ENCODE peak calls at places on chromosomes 1 and 21, in ten cellular contexts. S, J, E, Q, U, P, G, Y, M and H are unnamed samples.
A peak's percentile ranks its signal among the peaks of the same experiment; 100 is the strongest.

GRCh38 chr21:35428041-35428400 is 378.9 kb upstream of the RUNX1 start:
- DNase-seq in E (no peak), P (peak; percentile 35), S (no peak), U (no peak), M (no peak), Y (no peak), G (peak; percentile 37), J (no peak), Q (no peak), H (no peak)

GRCh38 chr21:33948096-33948950 is 32.7 kb upstream of the ATP5PO start:
- DNase-seq in P (peak; percentile 30), U (no peak), Y (peak; percentile 50), S (peak; percentile 92), M (no peak), E (no peak), G (no peak), J (peak; percentile 93), Q (peak; percentile 90), H (peak; percentile 28)

GRCh38 chr21:43864806-43865470 is at the start of gene AGPAT3:
- DNase-seq in G (no peak), Q (peak; percentile 67), M (no peak), J (no peak), Y (peak; percentile 45), P (no peak), E (no peak), U (no peak), S (no peak), H (peak; percentile 44)

GRCh38 chr1:155250633-155251449 is 4.4 kb downstream of the ENTREP3 start:
- DNase-seq in Q (peak; percentile 99), E (peak; percentile 84), U (peak; percentile 95), M (peak; percentile 79), S (peak; percentile 96), G (no peak), Y (peak; percentile 95), P (peak; percentile 85), J (peak; percentile 99), H (peak; percentile 95)

GRCh38 chr1:181021811-181022434 is 747 bp downstream of the STX6 start:
- DNase-seq in J (peak; percentile 85), U (peak; percentile 69), E (peak; percentile 49), M (no peak), G (no peak), P (peak; percentile 73), S (peak; percentile 71), Y (peak; percentile 62), Q (peak; percentile 66), H (no peak)

GRCh38 chr21:42833439-42833815 is 45.9 kb downstream of the WDR4 start:
- DNase-seq in Q (peak; percentile 68), M (no peak), G (no peak), U (peak; percentile 71), P (peak; percentile 5), J (peak; percentile 82), S (peak; percentile 65), E (no peak), Y (no peak), H (no peak)

GRCh38 chr1:101394041-101394440 is 157.2 kb downstream of the S1PR1 start:
- DNase-seq in G (no peak), Y (no peak), J (no peak), Q (no peak), P (peak; percentile 3), M (no peak), S (no peak), U (no peak), E (peak; percentile 15), H (no peak)

GRCh38 chr1:113751114-113751513 is 8.2 kb downstream of the PHTF1 start:
- DNase-seq in Y (no peak), S (no peak), E (no peak), M (no peak), U (no peak), P (no peak), Q (no peak), J (no peak), G (no peak), H (no peak)

DNA sequence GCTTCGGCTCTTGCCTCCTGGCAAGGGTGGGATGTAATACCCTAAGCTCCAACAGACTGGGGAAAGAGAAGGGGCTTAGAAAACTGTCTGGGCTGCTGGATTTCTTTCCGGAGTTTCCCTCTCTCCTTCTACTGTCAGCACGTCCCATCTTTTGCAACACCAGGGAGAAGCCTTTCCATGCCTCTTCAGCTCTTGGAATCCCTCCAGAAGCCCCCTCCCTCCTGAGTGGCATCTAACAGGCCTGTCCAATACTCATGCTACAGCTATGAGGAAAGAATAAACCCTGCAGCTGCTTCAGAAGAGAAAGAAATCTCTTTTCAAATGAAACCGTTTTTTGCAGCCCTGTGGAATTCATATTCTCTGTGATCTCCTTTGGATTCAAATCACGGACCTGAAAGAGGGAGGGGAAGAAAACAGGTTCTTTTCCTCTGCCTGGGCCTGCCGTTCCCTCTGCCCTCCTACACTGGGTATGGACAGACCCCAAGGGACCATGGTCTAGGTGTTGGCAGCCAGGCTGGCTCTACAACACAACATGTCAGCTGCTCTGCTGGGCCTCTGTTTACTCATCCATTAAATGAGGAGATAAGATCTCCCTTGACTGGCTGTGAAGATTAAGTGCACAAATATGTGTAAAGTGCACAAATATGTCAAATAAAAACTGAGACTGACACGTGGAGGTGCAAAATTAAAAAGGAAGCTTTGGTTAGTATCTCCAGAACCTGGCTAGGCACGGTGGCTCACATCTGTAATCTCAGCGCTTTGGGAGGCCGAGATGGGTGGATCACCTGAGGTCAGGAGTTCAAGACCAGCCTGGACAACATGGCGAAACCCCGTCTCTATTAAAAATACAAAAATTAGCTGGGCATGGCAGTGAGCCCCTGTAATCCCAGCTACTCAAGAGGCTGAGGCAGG is 6.0 kb upstream of the CAPN2 start:
- DNase-seq in G (no peak), E (peak; percentile 86), U (no peak), Y (no peak), Q (no peak), J (peak; percentile 51), S (no peak), M (no peak), P (peak; percentile 96), H (no peak)
- TF ChIP-seq CTCF in G (no peak), E (no peak), U (no peak), Y (no peak), Q (no peak), J (no peak), S (no peak), M (no peak), P (no peak), H (no peak)

GRCh38 chr21:29365636-29366305 is 67.0 kb downstream of the BACH1 start:
- DNase-seq in M (no peak), Y (no peak), Q (no peak), S (no peak), U (no peak), P (no peak), G (no peak), J (peak; percentile 12), E (no peak), H (no peak)

GRCh38 chr21:29359718-29360117 is 61.0 kb downstream of the BACH1 start:
- DNase-seq in S (no peak), Q (no peak), Y (no peak), P (peak; percentile 48), U (no peak), E (no peak), G (no peak), M (no peak), J (no peak), H (no peak)

GRCh38 chr21:29366532-29366931 is 67.8 kb downstream of the BACH1 start:
- DNase-seq in U (no peak), S (no peak), J (peak; percentile 1), M (no peak), E (no peak), P (no peak), G (no peak), Q (no peak), Y (no peak), H (no peak)

GRCh38 chr21:29362758-29363157 is 64.0 kb downstream of the BACH1 start:
- DNase-seq in M (no peak), S (no peak), E (no peak), U (no peak), P (no peak), Q (no peak), J (no peak), G (no peak), Y (no peak), H (no peak)

GRCh38 chr21:29360799-29361765 is 62.4 kb downstream of the BACH1 start:
- DNase-seq in S (no peak), P (peak; percentile 40), Q (no peak), U (no peak), E (no peak), J (no peak), M (no peak), G (no peak), Y (no peak), H (no peak)
- TF ChIP-seq CTCF in S (peak; percentile 45), P (no peak), Q (peak; percentile 38), U (no peak), E (peak; percentile 12), J (peak; percentile 69), M (no peak), G (no peak), Y (no peak), H (no peak)

GRCh38 chr1:228735871-228736586 is 750 bp downstream of the RHOU start:
- DNase-seq in E (no peak), P (peak; percentile 15), M (no peak), Q (peak; percentile 61), J (peak; percentile 80), S (peak; percentile 57), G (no peak), Y (peak; percentile 56), U (peak; percentile 77), H (no peak)

GRCh38 chr1:228733576-228733975 is 1.7 kb upstream of the RHOU start:
- DNase-seq in E (no peak), U (no peak), G (no peak), Q (no peak), J (no peak), S (no peak), M (no peak), Y (no peak), P (no peak), H (no peak)

GRCh38 chr1:228736844-228737415 is 1.7 kb downstream of the RHOU start:
- DNase-seq in Y (no peak), M (no peak), Q (no peak), E (no peak), P (no peak), S (no peak), G (no peak), U (no peak), J (peak; percentile 26), H (no peak)

GRCh38 chr1:228737613-228738012 is 2.3 kb downstream of the RHOU start:
- DNase-seq in M (no peak), E (no peak), G (no peak), P (no peak), Q (no peak), S (no peak), J (peak; percentile 40), U (no peak), Y (no peak), H (no peak)

DNA sequence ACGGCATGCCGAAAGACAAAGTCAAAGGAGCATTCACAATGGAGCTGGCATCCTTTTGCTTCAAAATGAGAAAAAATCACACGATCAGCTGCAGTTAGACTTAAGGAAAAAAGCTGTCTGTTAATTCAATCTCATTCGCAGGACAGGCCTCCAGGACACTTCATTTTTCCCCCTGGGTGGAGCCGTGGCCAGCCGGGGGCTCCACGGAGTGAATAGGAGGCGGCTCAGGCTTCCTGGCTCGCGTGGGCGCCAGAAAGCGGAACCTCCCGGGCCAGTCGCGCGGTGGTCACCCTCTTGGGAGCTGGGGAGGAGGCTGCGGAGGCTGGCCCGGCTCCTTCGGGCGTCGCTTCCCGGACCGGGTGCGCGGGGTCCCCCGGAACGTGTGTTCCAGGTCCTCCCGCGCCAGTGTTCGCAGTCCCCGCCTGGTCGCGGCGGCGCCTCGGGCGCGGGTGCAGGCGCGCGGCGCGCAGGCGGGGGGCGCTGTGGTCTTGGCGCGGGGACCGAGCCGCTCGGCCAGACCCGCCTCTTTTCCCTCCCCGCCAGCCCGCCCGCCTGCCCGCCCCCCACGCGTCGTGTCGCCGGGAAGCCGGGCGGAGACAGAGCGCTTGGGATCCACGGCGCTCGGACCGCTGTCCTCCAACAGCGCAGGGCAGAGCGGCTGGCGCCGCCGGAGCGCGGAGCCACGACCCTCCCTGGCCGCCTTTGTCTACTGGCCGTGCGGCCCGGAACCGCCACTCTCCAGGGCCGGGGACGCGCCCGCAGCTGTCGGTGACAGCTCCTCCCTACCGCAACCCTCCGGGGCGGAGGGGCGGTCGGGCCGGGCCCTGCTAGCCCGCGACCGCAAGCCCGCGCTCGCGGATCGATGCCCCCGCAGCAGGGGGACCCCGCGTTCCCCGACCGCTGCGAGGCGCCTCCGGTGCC is at the start of gene RHOU:
- DNase-seq in M (peak; percentile 42), Q (peak; percentile 80), G (no peak), S (peak; percentile 61), U (peak; percentile 92), Y (peak; percentile 83), P (peak; percentile 37), J (peak; percentile 86), E (no peak), H (no peak)
- TF ChIP-seq CTCF in M (no peak), Q (peak; percentile 73), G (peak; percentile 19), S (peak; percentile 82), U (peak; percentile 35), Y (peak; percentile 90), P (peak; percentile 71), J (peak; percentile 97), E (peak; percentile 15), H (no peak)

DNA sequence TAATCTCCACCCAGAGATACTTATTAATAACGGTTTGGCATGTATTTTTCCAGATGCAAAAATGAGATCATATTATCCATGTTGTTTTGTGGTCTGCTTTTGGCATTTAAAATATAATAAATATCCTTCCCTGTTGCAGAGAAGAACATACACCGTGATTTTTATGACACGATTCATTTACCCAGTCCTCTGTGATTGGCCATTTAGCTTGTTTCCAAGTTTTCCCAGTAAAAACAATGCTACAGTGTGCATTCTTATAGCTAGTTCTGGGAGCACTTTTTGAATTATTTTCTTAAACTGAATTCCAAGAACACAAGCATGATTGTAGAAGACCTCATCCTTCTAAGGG is 137.9 kb downstream of the MIS18A start:
- DNase-seq in E (no peak), M (no peak), G (no peak), S (no peak), P (no peak), Y (no peak), U (no peak), J (no peak), Q (no peak), H (no peak)
- TF ChIP-seq CTCF in E (no peak), M (no peak), G (no peak), S (no peak), P (no peak), Y (no peak), U (no peak), J (no peak), Q (no peak), H (no peak)